ENCODE peak calls at places on chromosomes 5 and 9, in four cellular contexts. X, B, Y and I are unnamed samples.

GRCh38 chr9:19934301-19934868 is 145.5 kb upstream of the SLC24A2 start:
- DNase-seq in B (no peak), Y (peak), X (peak), I (peak)

GRCh38 chr5:86118542-86118941 is 499.2 kb upstream of the COX7C start:
- DNase-seq in B (no peak), Y (peak), X (no peak), I (no peak)

GRCh38 chr5:8895599-8895998 is 650.3 kb downstream of the SEMA5A start:
- DNase-seq in Y (no peak), X (no peak), B (no peak), I (no peak)

GRCh38 chr5:177194278-177194677 is 60.7 kb downstream of the NSD1 start:
- DNase-seq in B (no peak), Y (peak), X (peak), I (no peak)

GRCh38 chr5:179192891-179193470 is 132.8 kb downstream of the ZNF354C start:
- DNase-seq in Y (no peak), B (no peak), X (no peak), I (peak)

GRCh38 chr5:143037071-143037470 is 266.9 kb downstream of the ARHGAP26 start:
- DNase-seq in B (no peak), X (peak), Y (no peak), I (no peak)

GRCh38 chr9:134165357-134166315 is 1.3 kb upstream of the RNU6ATAC start:
- DNase-seq in Y (peak), X (peak), B (peak), I (no peak)

GRCh38 chr5:174311121-174311520 is 265.6 kb downstream of the NSG2 start:
- DNase-seq in Y (no peak), X (no peak), B (no peak), I (no peak)

GRCh38 chr5:111486055-111486454 is 26.3 kb downstream of the STARD4 start:
- DNase-seq in Y (no peak), B (no peak), X (no peak), I (no peak)

GRCh38 chr9:126155756-126156664 is 170.6 kb upstream of the MVB12B start:
- DNase-seq in Y (no peak), B (no peak), X (no peak), I (no peak)

GRCh38 chr9:134950811-134951210 is 33.1 kb upstream of the FCN1 start:
- DNase-seq in Y (no peak), X (no peak), B (peak), I (no peak)

GRCh38 chr5:171207256-171207866 is 101.7 kb upstream of the TLX3 start:
- DNase-seq in X (peak), Y (peak), B (no peak), I (no peak)

GRCh38 chr5:133387091-133387490 is 225.2 kb downstream of the FSTL4 start:
- DNase-seq in B (no peak), Y (no peak), X (no peak), I (no peak)

GRCh38 chr9:130995399-130995941 is 13.5 kb upstream of the LAMC3 start:
- DNase-seq in Y (peak), X (peak), B (no peak), I (no peak)

GRCh38 chr9:111839387-111839786 is 44.6 kb upstream of the SHOC1 start:
- DNase-seq in X (peak), Y (no peak), B (no peak), I (no peak)

GRCh38 chr9:97808415-97808814 is 44.6 kb upstream of the FOXE1 start:
- DNase-seq in X (no peak), Y (no peak), B (no peak), I (no peak)

GRCh38 chr9:132797861-132798659 is 80.0 kb downstream of the AK8 start:
- DNase-seq in B (no peak), X (no peak), Y (no peak), I (no peak)

GRCh38 chr9:129724456-129725190 is 28.2 kb downstream of the PTGES start:
- DNase-seq in Y (no peak), B (no peak), X (no peak), I (no peak)

GRCh38 chr9:63816742-63817621 is 1468.0 kb downstream of the FOXD4L5 start:
- DNase-seq in B (peak), X (peak), Y (peak), I (peak)

GRCh38 chr5:145775893-145776444 is 59.2 kb downstream of the PRELID2 start:
- DNase-seq in B (no peak), Y (peak), X (peak), I (no peak)

GRCh38 chr5:10863763-10864383 is 102.8 kb upstream of the DAP start:
- DNase-seq in Y (peak), X (peak), B (peak), I (no peak)

GRCh38 chr9:133108794-133109641 is 12.0 kb downstream of the RALGDS start:
- DNase-seq in Y (no peak), B (peak), X (no peak), I (no peak)

GRCh38 chr5:9035346-9035745 is 510.5 kb downstream of the SEMA5A start:
- DNase-seq in Y (no peak), B (no peak), X (no peak), I (no peak)

GRCh38 chr5:66877843-66878242 is 281.6 kb downstream of the MAST4 start:
- DNase-seq in X (peak), Y (no peak), B (no peak), I (no peak)

GRCh38 chr5:127320032-127320945 is 29.7 kb downstream of the MEGF10 start:
- DNase-seq in Y (no peak), B (no peak), X (peak), I (no peak)

GRCh38 chr9:69153707-69154521 is 20.2 kb upstream of the TJP2 start:
- DNase-seq in B (no peak), X (no peak), Y (no peak), I (no peak)

GRCh38 chr9:86353591-86354047 is 591 bp downstream of the TUT7 start:
- DNase-seq in X (peak), B (no peak), Y (peak), I (no peak)

GRCh38 chr9:100999914-101000540 is 28.5 kb upstream of the PLPPR1 start:
- DNase-seq in Y (no peak), X (no peak), B (no peak), I (no peak)

GRCh38 chr5:34538026-34538672 is 118.0 kb upstream of the RAI14 start:
- DNase-seq in X (peak), B (no peak), Y (peak), I (no peak)

GRCh38 chr5:139820130-139820529 is 24.5 kb downstream of the PSD2 start:
- DNase-seq in Y (no peak), X (no peak), B (peak), I (no peak)

GRCh38 chr9:86903461-86904010 is 43.8 kb downstream of the GAS1 start:
- DNase-seq in X (no peak), B (no peak), Y (no peak), I (no peak)

GRCh38 chr5:67493676-67494075 is 297.1 kb upstream of the CD180 start:
- DNase-seq in B (no peak), Y (peak), X (peak), I (peak)

GRCh38 chr5:105695916-105696315 is 1974.8 kb downstream of the EFNA5 start:
- DNase-seq in B (no peak), Y (no peak), X (no peak), I (no peak)

GRCh38 chr9:93693129-93693528 is 116.7 kb downstream of the PHF2 start:
- DNase-seq in Y (no peak), B (no peak), X (no peak), I (no peak)

GRCh38 chr5:73960426-73960825 is 334.4 kb downstream of the ARHGEF28 start:
- DNase-seq in X (no peak), Y (no peak), B (no peak), I (no peak)

GRCh38 chr9:135704366-135704947 is 2.5 kb downstream of the KCNT1 start:
- DNase-seq in X (no peak), Y (no peak), B (no peak), I (no peak)

GRCh38 chr5:79699766-79700400 is 10.2 kb downstream of the CMYA5 start:
- DNase-seq in Y (no peak), B (no peak), X (no peak), I (no peak)

GRCh38 chr5:17282283-17283120 is 65.1 kb downstream of the BASP1 start:
- DNase-seq in B (no peak), Y (no peak), X (no peak), I (no peak)

GRCh38 chr9:129201289-129201688 is 23.2 kb upstream of the IER5L start:
- DNase-seq in X (no peak), Y (no peak), B (no peak), I (no peak)

GRCh38 chr9:114098021-114098659 is 952 bp downstream of the KIF12 start:
- DNase-seq in X (peak), Y (no peak), B (no peak), I (peak)